ENCODE peak calls at places on chromosomes 3 and 15, in seven cellular contexts. One of them, this sample, is unnamed.

GRCh38 chr3:195267096-195267495 is 3.9 kb downstream of the XXYLT1 start:
- DNase-seq in nephron progenitor cell: no peak
- DNase-seq in A172: no peak
- DNase-seq in AG20443: no peak
- DNase-seq in fibroblast of pulmonary artery: no peak
- DNase-seq in iPS-NIHi11: no peak
- DNase-seq in iris pigment epithelial cell: no peak
- DNase-seq in this sample: no peak

GRCh38 chr15:73530649-73531048 is 87.7 kb downstream of the REC114 start:
- DNase-seq in nephron progenitor cell: no peak
- DNase-seq in A172: no peak
- DNase-seq in AG20443: peak
- DNase-seq in fibroblast of pulmonary artery: no peak
- DNase-seq in iPS-NIHi11: no peak
- DNase-seq in iris pigment epithelial cell: peak
- DNase-seq in this sample: no peak

GRCh38 chr3:170751894-170752283 is 118.1 kb downstream of the RPL22L1 start:
- DNase-seq in nephron progenitor cell: no peak
- DNase-seq in A172: no peak
- DNase-seq in AG20443: no peak
- DNase-seq in fibroblast of pulmonary artery: no peak
- DNase-seq in iPS-NIHi11: no peak
- DNase-seq in iris pigment epithelial cell: no peak
- DNase-seq in this sample: no peak

GRCh38 chr3:52237006-52237658 is 1.8 kb downstream of the TWF2 start:
- DNase-seq in nephron progenitor cell: no peak
- DNase-seq in A172: peak
- DNase-seq in AG20443: no peak
- DNase-seq in fibroblast of pulmonary artery: no peak
- DNase-seq in iPS-NIHi11: no peak
- DNase-seq in iris pigment epithelial cell: no peak
- DNase-seq in this sample: no peak

GRCh38 chr3:64352596-64352989 is 127.3 kb upstream of the PRICKLE2 start:
- DNase-seq in nephron progenitor cell: no peak
- DNase-seq in A172: no peak
- DNase-seq in AG20443: no peak
- DNase-seq in fibroblast of pulmonary artery: no peak
- DNase-seq in iPS-NIHi11: no peak
- DNase-seq in iris pigment epithelial cell: no peak
- DNase-seq in this sample: no peak

GRCh38 chr3:25945836-25946235 is 155.9 kb downstream of the OXSM start:
- DNase-seq in nephron progenitor cell: no peak
- DNase-seq in A172: no peak
- DNase-seq in AG20443: no peak
- DNase-seq in fibroblast of pulmonary artery: no peak
- DNase-seq in iPS-NIHi11: no peak
- DNase-seq in iris pigment epithelial cell: no peak
- DNase-seq in this sample: no peak

GRCh38 chr3:135878501-135878900 is 87.0 kb upstream of the PPP2R3A start:
- DNase-seq in nephron progenitor cell: no peak
- DNase-seq in A172: no peak
- DNase-seq in AG20443: no peak
- DNase-seq in fibroblast of pulmonary artery: no peak
- DNase-seq in iPS-NIHi11: no peak
- DNase-seq in iris pigment epithelial cell: no peak
- DNase-seq in this sample: no peak

GRCh38 chr3:155070932-155071387 is 9.2 kb upstream of the MME start:
- DNase-seq in nephron progenitor cell: no peak
- DNase-seq in A172: peak
- DNase-seq in AG20443: peak
- DNase-seq in fibroblast of pulmonary artery: peak
- DNase-seq in iPS-NIHi11: no peak
- DNase-seq in iris pigment epithelial cell: peak
- DNase-seq in this sample: peak

GRCh38 chr3:184524981-184525336 is 36.6 kb upstream of the EPHB3 start:
- DNase-seq in nephron progenitor cell: no peak
- DNase-seq in A172: no peak
- DNase-seq in AG20443: no peak
- DNase-seq in fibroblast of pulmonary artery: no peak
- DNase-seq in iPS-NIHi11: no peak
- DNase-seq in iris pigment epithelial cell: no peak
- DNase-seq in this sample: no peak

GRCh38 chr15:65533057-65533752 is 2.9 kb downstream of the HACD3 start:
- DNase-seq in nephron progenitor cell: no peak
- DNase-seq in A172: no peak
- DNase-seq in AG20443: no peak
- DNase-seq in fibroblast of pulmonary artery: no peak
- DNase-seq in iPS-NIHi11: no peak
- DNase-seq in iris pigment epithelial cell: no peak
- DNase-seq in this sample: no peak

This sample was measured in islet precursor cell.